ENCODE peak calls at places on chromosomes 16 and 17, in seven cellular contexts. L, Y, Z, R, C, K and E are unnamed samples.

GRCh38 chr16:87828071-87828971 is 41.0 kb downstream of the SLC7A5 start:
- DNase-seq in R (no peak), K (no peak), L (no peak), C (no peak), Y (no peak), Z (no peak), E (no peak)

GRCh38 chr16:54677551-54677950 is 253.1 kb upstream of the IRX5 start:
- DNase-seq in Y (no peak), C (no peak), L (no peak), K (no peak), Z (no peak), R (no peak), E (no peak)

GRCh38 chr17:45782889-45783592 is 1.1 kb upstream of the CRHR1 start:
- DNase-seq in C (no peak), L (no peak), Z (peak; percentile 25), K (no peak), R (no peak), Y (no peak), E (no peak)

GRCh38 chr17:173064-173911 is 8.2 kb downstream of the DOC2B start:
- DNase-seq in R (no peak), K (no peak), L (no peak), C (no peak), Y (no peak), Z (no peak), E (no peak)

GRCh38 chr17:7842380-7842949 is 8.4 kb downstream of the KDM6B start:
- DNase-seq in C (peak; percentile 84), Z (peak; percentile 89), K (peak; percentile 86), Y (no peak), L (peak; percentile 82), R (peak; percentile 97), E (peak; percentile 88)

GRCh38 chr16:88924834-88925539 is 52.0 kb downstream of the CBFA2T3 start:
- DNase-seq in Z (peak; percentile 89), R (peak; percentile 73), L (peak; percentile 78), C (no peak), Y (no peak), K (peak; percentile 86), E (peak; percentile 90)

GRCh38 chr16:13435415-13435814 is 484.5 kb upstream of the ERCC4 start:
- DNase-seq in K (no peak), Y (no peak), C (no peak), L (no peak), Z (no peak), R (no peak), E (no peak)

GRCh38 chr17:71338396-71338795 is 782.4 kb upstream of the SOX9 start:
- DNase-seq in L (peak; percentile 86), R (peak; percentile 43), Y (no peak), C (no peak), K (no peak), Z (peak; percentile 68), E (peak; percentile 45)

GRCh38 chr17:27422601-27423000 is 33.6 kb upstream of the KSR1 start:
- DNase-seq in Z (no peak), L (no peak), R (no peak), K (no peak), C (no peak), Y (no peak), E (no peak)

GRCh38 chr16:84548971-84549844 is 44.7 kb upstream of the MEAK7 start:
- DNase-seq in Y (no peak), L (no peak), Z (peak; percentile 25), C (no peak), K (no peak), R (no peak), E (no peak)

GRCh38 chr16:79283578-79283977 is 317.0 kb downstream of the MAF start:
- DNase-seq in Z (no peak), R (no peak), L (no peak), C (no peak), K (no peak), Y (no peak), E (no peak)

GRCh38 chr16:85978291-85978775 is 79.4 kb downstream of the IRF8 start:
- DNase-seq in C (peak; percentile 64), Z (peak; percentile 36), K (no peak), L (no peak), R (no peak), Y (no peak), E (no peak)

GRCh38 chr16:12868169-12868568 is 33.2 kb upstream of the SHISA9 start:
- DNase-seq in R (no peak), C (no peak), K (no peak), Z (no peak), Y (no peak), L (no peak), E (no peak)

GRCh38 chr16:69100046-69100765 is 5.2 kb upstream of the HAS3 start:
- DNase-seq in L (no peak), C (peak; percentile 28), Y (no peak), R (no peak), K (no peak), Z (no peak), E (no peak)

GRCh38 chr17:8518346-8518745 is 82.7 kb downstream of the NDEL1 start:
- DNase-seq in C (no peak), R (no peak), L (no peak), K (no peak), Z (no peak), Y (no peak), E (no peak)

GRCh38 chr17:77503916-77504651 is 363.3 kb downstream of the SEC14L1 start:
- DNase-seq in Z (no peak), Y (peak; percentile 78), C (no peak), L (no peak), K (no peak), R (no peak), E (no peak)

GRCh38 chr17:72193395-72194106 is 72.7 kb downstream of the SOX9 start:
- DNase-seq in L (peak; percentile 26), Y (peak; percentile 53), Z (peak; percentile 84), R (peak; percentile 69), K (peak; percentile 50), C (peak; percentile 72), E (peak; percentile 78)

GRCh38 chr17:52202572-52202876 is 44.0 kb upstream of the CA10 start:
- DNase-seq in C (no peak), K (no peak), Z (no peak), R (no peak), L (no peak), Y (no peak), E (no peak)

GRCh38 chr17:14205992-14206461 is 30.6 kb downstream of the CDRT15 start:
- DNase-seq in Y (peak; percentile 89), K (no peak), Z (no peak), L (no peak), R (no peak), C (peak; percentile 85), E (no peak)

GRCh38 chr17:76515291-76515949 is 14.2 kb upstream of the RHBDF2 start:
- DNase-seq in R (peak; percentile 97), K (peak; percentile 99), Y (peak; percentile 97), L (peak; percentile 100), Z (peak; percentile 96), C (peak; percentile 86), E (peak; percentile 96)

GRCh38 chr17:61579382-61579781 is 11.6 kb downstream of the NACA2 start:
- DNase-seq in R (no peak), K (no peak), L (no peak), C (no peak), Z (no peak), Y (no peak), E (no peak)

GRCh38 chr16:88699180-88699579 is 7.0 kb downstream of the RNF166 start:
- DNase-seq in Z (no peak), Y (no peak), K (no peak), L (no peak), C (no peak), R (no peak), E (no peak)

GRCh38 chr16:87169509-87169985 is 147.6 kb downstream of the C16orf95 start:
- DNase-seq in Z (no peak), K (no peak), R (peak; percentile 35), L (peak; percentile 37), Y (no peak), C (no peak), E (no peak)

GRCh38 chr17:28563475-28563874 is 7.8 kb downstream of the PIGS start:
- DNase-seq in Z (peak; percentile 82), R (peak; percentile 60), Y (no peak), K (peak; percentile 55), C (peak; percentile 17), L (peak; percentile 65), E (peak; percentile 51)

GRCh38 chr17:4553669-4554068 is 1.5 kb downstream of the MYBBP1A start:
- DNase-seq in R (no peak), K (no peak), L (no peak), Z (no peak), Y (no peak), C (no peak), E (no peak)

GRCh38 chr17:81520021-81520894 is 7.7 kb upstream of the ACTG1 start:
- DNase-seq in R (no peak), K (no peak), Z (no peak), C (no peak), Y (no peak), L (no peak), E (no peak)

GRCh38 chr17:36494674-36495073 is 8.2 kb downstream of the ZNHIT3 start:
- DNase-seq in R (no peak), Z (no peak), Y (no peak), C (no peak), K (no peak), L (no peak), E (no peak)

GRCh38 chr17:55448681-55449080 is 27.0 kb upstream of the MMD start:
- DNase-seq in C (no peak), R (peak; percentile 75), Z (peak; percentile 45), Y (no peak), K (peak; percentile 54), L (peak; percentile 54), E (peak; percentile 41)

GRCh38 chr16:66650707-66651473 is 45.7 kb downstream of the CMTM4 start:
- DNase-seq in R (peak; percentile 80), Y (peak; percentile 91), C (peak; percentile 71), Z (peak; percentile 91), K (peak; percentile 84), L (peak; percentile 81), E (peak; percentile 87)

GRCh38 chr16:117381-118365 is 20.8 kb downstream of the NPRL3 start:
- DNase-seq in R (peak; percentile 20), K (peak; percentile 31), L (peak; percentile 28), Y (no peak), Z (peak; percentile 58), C (no peak), E (peak; percentile 50)
- TF ChIP-seq CTCF in R (peak; percentile 55), K (peak; percentile 67), L (peak; percentile 63), Y (no peak), Z (peak; percentile 73), C (peak; percentile 58), E (peak; percentile 78)

GRCh38 chr17:75288359-75288758 is 874 bp downstream of the SLC25A19 start:
- DNase-seq in Z (no peak), Y (no peak), C (no peak), R (no peak), K (no peak), L (no peak), E (no peak)
- H3K4me3 ChIP-seq in Z (peak overlapping the region; percentile 59), Y (no peak overlapping the region), C (peak overlapping the region; percentile 89), R (no peak overlapping the region), K (peak overlapping the region; percentile 88), L (peak overlapping the region; percentile 93), E (peak overlapping the region; percentile 89)

DNA sequence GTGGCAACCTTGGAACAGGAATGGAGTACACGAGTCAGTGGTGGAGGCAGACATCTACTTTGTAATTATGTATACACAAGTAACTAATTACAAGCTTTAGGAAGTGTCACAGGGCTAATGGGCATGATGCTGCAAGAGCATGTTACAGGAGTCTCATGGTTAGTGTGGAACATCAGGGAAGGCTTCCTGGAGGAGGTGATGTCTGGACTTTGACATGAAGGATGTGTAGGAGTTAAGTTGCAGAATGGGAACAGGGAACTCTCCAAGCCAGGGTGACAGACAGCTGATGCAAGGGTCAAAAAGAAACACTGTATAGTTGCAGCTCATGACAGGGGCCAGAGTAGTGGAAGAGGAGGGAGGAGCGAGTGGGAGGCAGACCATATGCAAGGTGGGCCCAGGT is 483.8 kb upstream of the EEF2KMT start:
- DNase-seq in L (no peak), C (no peak), Z (no peak), K (no peak), R (no peak), Y (no peak), E (no peak)
- TF ChIP-seq CTCF in L (no peak), C (no peak), Z (no peak), K (no peak), R (no peak), Y (no peak), E (no peak)

GRCh38 chr17:15346196-15346595 is 4.8 kb upstream of the TEKT3 start:
- DNase-seq in L (no peak), K (no peak), R (no peak), Z (no peak), C (no peak), Y (no peak), E (no peak)
- H3K4me3 ChIP-seq in L (no peak overlapping the region), K (no peak overlapping the region), R (no peak overlapping the region), Z (no peak overlapping the region), C (no peak overlapping the region), Y (no peak overlapping the region), E (no peak overlapping the region)